ENCODE peak calls at places on chromosomes 4 and X, in seven cellular contexts. One of them, this sample, is unnamed.

GRCh38 chr4:64341711-64342110 is 67.5 kb downstream of the TECRL start:
- DNase-seq in thoracic aorta: no peak
- DNase-seq in OCI-LY7: no peak
- DNase-seq in uterus: no peak
- DNase-seq in heart left ventricle: peak
- DNase-seq in H9: no peak
- DNase-seq in brain microvascular endothelial cell: no peak
- DNase-seq in this sample: no peak

GRCh38 chr4:153186046-153186728 is 18.1 kb upstream of the TRIM2 start:
- DNase-seq in uterus: no peak
- DNase-seq in heart left ventricle: no peak
- DNase-seq in OCI-LY7: no peak
- DNase-seq in brain microvascular endothelial cell: no peak
- DNase-seq in H9: no peak
- DNase-seq in thoracic aorta: no peak
- DNase-seq in this sample: no peak

GRCh38 chrX:119880076-119880475 is 8.4 kb downstream of the NDUFA1 start:
- DNase-seq in brain microvascular endothelial cell: no peak
- DNase-seq in H9: no peak
- DNase-seq in heart left ventricle: no peak
- DNase-seq in OCI-LY7: peak
- DNase-seq in uterus: no peak
- DNase-seq in thoracic aorta: no peak
- DNase-seq in this sample: no peak

GRCh38 chr4:9997881-9998280 is 23.4 kb downstream of the SLC2A9 start:
- DNase-seq in uterus: no peak
- DNase-seq in H9: no peak
- DNase-seq in brain microvascular endothelial cell: no peak
- DNase-seq in heart left ventricle: no peak
- DNase-seq in OCI-LY7: no peak
- DNase-seq in thoracic aorta: no peak
- DNase-seq in this sample: no peak

GRCh38 chr4:87422104-87423052 is at the start of gene NUDT9:
- DNase-seq in OCI-LY7: peak
- DNase-seq in thoracic aorta: peak
- DNase-seq in uterus: peak
- DNase-seq in brain microvascular endothelial cell: peak
- DNase-seq in H9: peak
- DNase-seq in heart left ventricle: peak
- DNase-seq in this sample: peak

GRCh38 chr4:174873931-174874330 is 44.2 kb upstream of the ADAM29 start:
- DNase-seq in thoracic aorta: no peak
- DNase-seq in OCI-LY7: peak
- DNase-seq in uterus: no peak
- DNase-seq in heart left ventricle: no peak
- DNase-seq in H9: no peak
- DNase-seq in brain microvascular endothelial cell: peak
- DNase-seq in this sample: no peak

GRCh38 chrX:134241960-134242619 is 5.1 kb downstream of the CCDC160 start:
- DNase-seq in heart left ventricle: no peak
- DNase-seq in brain microvascular endothelial cell: no peak
- DNase-seq in thoracic aorta: no peak
- DNase-seq in H9: no peak
- DNase-seq in OCI-LY7: no peak
- DNase-seq in uterus: no peak
- DNase-seq in this sample: no peak

GRCh38 chr4:6633091-6633906 is 7.2 kb upstream of the MRFAP1 start:
- DNase-seq in heart left ventricle: no peak
- DNase-seq in brain microvascular endothelial cell: no peak
- DNase-seq in H9: no peak
- DNase-seq in thoracic aorta: no peak
- DNase-seq in uterus: no peak
- DNase-seq in OCI-LY7: peak
- DNase-seq in this sample: no peak

GRCh38 chr4:121156822-121157769 is 7.0 kb downstream of the TNIP3 start:
- DNase-seq in uterus: no peak
- DNase-seq in OCI-LY7: no peak
- DNase-seq in heart left ventricle: no peak
- DNase-seq in H9: peak
- DNase-seq in thoracic aorta: no peak
- DNase-seq in brain microvascular endothelial cell: no peak
- DNase-seq in this sample: peak

GRCh38 chr4:105896461-105896939 is 1.2 kb downstream of the NPNT start:
- DNase-seq in uterus: no peak
- DNase-seq in brain microvascular endothelial cell: no peak
- DNase-seq in thoracic aorta: no peak
- DNase-seq in H9: peak
- DNase-seq in heart left ventricle: no peak
- DNase-seq in OCI-LY7: no peak
- DNase-seq in this sample: no peak

GRCh38 chrX:74160358-74160757 is 143.6 kb upstream of the ZCCHC13 start:
- DNase-seq in OCI-LY7: no peak
- DNase-seq in heart left ventricle: no peak
- DNase-seq in H9: no peak
- DNase-seq in thoracic aorta: no peak
- DNase-seq in uterus: no peak
- DNase-seq in brain microvascular endothelial cell: no peak
- DNase-seq in this sample: no peak

GRCh38 chr4:122963222-122963621 is 40.8 kb upstream of the NUDT6 start:
- DNase-seq in OCI-LY7: no peak
- DNase-seq in heart left ventricle: no peak
- DNase-seq in thoracic aorta: no peak
- DNase-seq in brain microvascular endothelial cell: no peak
- DNase-seq in uterus: no peak
- DNase-seq in H9: no peak
- DNase-seq in this sample: no peak

GRCh38 chr4:4855293-4856070 is 4.0 kb upstream of the MSX1 start:
- DNase-seq in heart left ventricle: peak
- DNase-seq in OCI-LY7: no peak
- DNase-seq in H9: no peak
- DNase-seq in uterus: no peak
- DNase-seq in thoracic aorta: no peak
- DNase-seq in brain microvascular endothelial cell: no peak
- DNase-seq in this sample: no peak

GRCh38 chr4:175531405-175532091 is 280.5 kb downstream of the GPM6A start:
- DNase-seq in OCI-LY7: no peak
- DNase-seq in uterus: no peak
- DNase-seq in H9: no peak
- DNase-seq in thoracic aorta: no peak
- DNase-seq in brain microvascular endothelial cell: peak
- DNase-seq in heart left ventricle: no peak
- DNase-seq in this sample: no peak

GRCh38 chr4:15755321-15755750 is 22.8 kb upstream of the CD38 start:
- DNase-seq in uterus: no peak
- DNase-seq in brain microvascular endothelial cell: peak
- DNase-seq in thoracic aorta: no peak
- DNase-seq in heart left ventricle: no peak
- DNase-seq in H9: no peak
- DNase-seq in OCI-LY7: no peak
- DNase-seq in this sample: no peak

GRCh38 chr4:10380695-10381094 is 76.5 kb downstream of the ZNF518B start:
- DNase-seq in uterus: no peak
- DNase-seq in brain microvascular endothelial cell: no peak
- DNase-seq in H9: no peak
- DNase-seq in OCI-LY7: no peak
- DNase-seq in thoracic aorta: no peak
- DNase-seq in heart left ventricle: no peak
- DNase-seq in this sample: no peak

GRCh38 chr4:80153800-80154546 is 43.3 kb upstream of the PRDM8 start:
- DNase-seq in OCI-LY7: no peak
- DNase-seq in H9: no peak
- DNase-seq in uterus: no peak
- DNase-seq in heart left ventricle: no peak
- DNase-seq in thoracic aorta: no peak
- DNase-seq in brain microvascular endothelial cell: no peak
- DNase-seq in this sample: no peak

GRCh38 chrX:22373766-22374165 is 101.1 kb downstream of the CBLL2 start:
- DNase-seq in H9: no peak
- DNase-seq in uterus: no peak
- DNase-seq in brain microvascular endothelial cell: no peak
- DNase-seq in thoracic aorta: no peak
- DNase-seq in OCI-LY7: no peak
- DNase-seq in heart left ventricle: no peak
- DNase-seq in this sample: no peak

GRCh38 chr4:101332424-101332823 is 14.9 kb downstream of the PPP3CA start:
- DNase-seq in uterus: no peak
- DNase-seq in H9: no peak
- DNase-seq in heart left ventricle: no peak
- DNase-seq in brain microvascular endothelial cell: no peak
- DNase-seq in thoracic aorta: no peak
- DNase-seq in OCI-LY7: no peak
- DNase-seq in this sample: no peak

GRCh38 chr4:30719363-30720020 is 677 bp upstream of the PCDH7 start:
- DNase-seq in thoracic aorta: no peak
- DNase-seq in H9: peak
- DNase-seq in heart left ventricle: peak
- DNase-seq in OCI-LY7: no peak
- DNase-seq in uterus: peak
- DNase-seq in brain microvascular endothelial cell: peak
- DNase-seq in this sample: peak

DNA sequence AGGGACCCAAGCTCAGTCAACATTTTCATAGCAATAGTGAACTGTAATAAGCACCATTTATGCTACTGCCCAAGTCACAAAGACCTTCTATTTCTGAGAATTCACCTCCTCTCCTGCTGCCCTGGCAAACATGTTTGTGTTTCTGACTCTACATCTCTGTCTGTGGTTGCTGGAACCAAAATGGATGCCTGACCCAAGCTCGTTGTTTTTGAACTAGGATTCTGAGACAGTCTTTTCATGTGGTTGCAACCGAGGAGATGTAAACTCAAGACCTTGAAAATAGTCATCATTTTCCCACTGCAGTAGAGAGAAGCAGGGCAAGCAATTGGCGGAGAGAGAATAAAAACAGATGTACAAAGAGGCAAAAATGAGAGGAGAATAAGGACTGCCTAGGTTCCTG is 160.2 kb downstream of the RAB28 start:
- DNase-seq in thoracic aorta: no peak
- DNase-seq in uterus: no peak
- DNase-seq in H9: no peak
- DNase-seq in brain microvascular endothelial cell: no peak
- DNase-seq in OCI-LY7: no peak
- DNase-seq in heart left ventricle: no peak
- DNase-seq in this sample: no peak
- H3K27ac ChIP-seq in thoracic aorta: no peak
- H3K27ac ChIP-seq in uterus: no peak
- H3K27ac ChIP-seq in H9: no peak
- H3K27ac ChIP-seq in brain microvascular endothelial cell: no peak
- H3K27ac ChIP-seq in OCI-LY7: no peak
- H3K27ac ChIP-seq in heart left ventricle: no peak
- H3K27ac ChIP-seq in this sample: no peak

GRCh38 chrX:64571011-64571410 is 175.8 kb upstream of the MTMR8 start:
- DNase-seq in thoracic aorta: no peak
- DNase-seq in uterus: no peak
- DNase-seq in H9: peak
- DNase-seq in heart left ventricle: no peak
- DNase-seq in brain microvascular endothelial cell: no peak
- DNase-seq in OCI-LY7: no peak
- DNase-seq in this sample: no peak

DNA sequence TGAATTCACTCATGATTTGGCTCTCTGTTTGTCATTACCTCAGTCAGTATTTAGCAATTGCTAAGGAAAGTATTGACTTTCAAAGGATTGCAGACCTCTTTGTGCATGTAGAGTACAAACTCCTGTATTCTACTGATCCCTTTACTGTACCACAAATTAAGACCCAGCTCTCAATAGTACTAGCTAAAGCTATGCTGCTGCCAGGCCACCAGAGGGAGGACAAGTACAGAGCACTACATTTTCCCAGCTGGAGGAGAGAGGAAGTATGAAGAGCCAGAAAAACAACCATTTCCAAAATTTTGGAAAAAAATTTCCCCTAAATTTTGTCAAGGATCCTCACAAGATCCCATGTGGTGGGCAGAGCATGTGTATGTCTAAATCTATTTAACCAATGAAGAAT is 175.0 kb upstream of the MTMR8 start:
- DNase-seq in uterus: no peak
- DNase-seq in brain microvascular endothelial cell: no peak
- DNase-seq in H9: peak
- DNase-seq in OCI-LY7: peak
- DNase-seq in thoracic aorta: no peak
- DNase-seq in heart left ventricle: no peak
- DNase-seq in this sample: no peak
- TF ChIP-seq CTCF in uterus: no peak
- TF ChIP-seq CTCF in brain microvascular endothelial cell: peak
- TF ChIP-seq CTCF in H9: peak
- TF ChIP-seq CTCF in OCI-LY7: peak
- TF ChIP-seq CTCF in thoracic aorta: no peak
- TF ChIP-seq CTCF in heart left ventricle: no peak
- TF ChIP-seq CTCF in this sample: no peak

GRCh38 chrX:1244164-1245076 is 24.2 kb upstream of the CSF2RA start:
- DNase-seq in heart left ventricle: no peak
- DNase-seq in thoracic aorta: no peak
- DNase-seq in H9: peak
- DNase-seq in brain microvascular endothelial cell: no peak
- DNase-seq in OCI-LY7: peak
- DNase-seq in uterus: no peak
- DNase-seq in this sample: no peak

GRCh38 chrX:1242901-1243402 is 25.7 kb upstream of the CSF2RA start:
- DNase-seq in thoracic aorta: no peak
- DNase-seq in OCI-LY7: no peak
- DNase-seq in heart left ventricle: no peak
- DNase-seq in brain microvascular endothelial cell: no peak
- DNase-seq in uterus: no peak
- DNase-seq in H9: peak
- DNase-seq in this sample: no peak

GRCh38 chrX:1239681-1240142 is 27.3 kb upstream of the CRLF2 start:
- DNase-seq in heart left ventricle: peak
- DNase-seq in uterus: peak
- DNase-seq in thoracic aorta: peak
- DNase-seq in H9: no peak
- DNase-seq in OCI-LY7: no peak
- DNase-seq in brain microvascular endothelial cell: no peak
- DNase-seq in this sample: peak
- H3K27ac ChIP-seq in heart left ventricle: no peak
- H3K27ac ChIP-seq in uterus: no peak
- H3K27ac ChIP-seq in thoracic aorta: no peak
- H3K27ac ChIP-seq in H9: no peak
- H3K27ac ChIP-seq in OCI-LY7: no peak
- H3K27ac ChIP-seq in brain microvascular endothelial cell: no peak
- H3K27ac ChIP-seq in this sample: no peak

GRCh38 chrX:10603612-10604011 is 16.8 kb downstream of the MID1 start:
- DNase-seq in uterus: no peak
- DNase-seq in H9: no peak
- DNase-seq in heart left ventricle: no peak
- DNase-seq in thoracic aorta: no peak
- DNase-seq in OCI-LY7: no peak
- DNase-seq in brain microvascular endothelial cell: no peak
- DNase-seq in this sample: no peak

GRCh38 chrX:10600479-10600878 is 19.9 kb downstream of the MID1 start:
- DNase-seq in heart left ventricle: no peak
- DNase-seq in H9: no peak
- DNase-seq in uterus: no peak
- DNase-seq in OCI-LY7: no peak
- DNase-seq in thoracic aorta: no peak
- DNase-seq in brain microvascular endothelial cell: no peak
- DNase-seq in this sample: no peak

GRCh38 chrX:10598540-10598939 is 21.8 kb downstream of the MID1 start:
- DNase-seq in uterus: no peak
- DNase-seq in OCI-LY7: no peak
- DNase-seq in H9: no peak
- DNase-seq in heart left ventricle: no peak
- DNase-seq in brain microvascular endothelial cell: no peak
- DNase-seq in thoracic aorta: no peak
- DNase-seq in this sample: no peak

GRCh38 chrX:10602646-10603045 is 17.7 kb downstream of the MID1 start:
- DNase-seq in heart left ventricle: no peak
- DNase-seq in uterus: no peak
- DNase-seq in H9: no peak
- DNase-seq in brain microvascular endothelial cell: no peak
- DNase-seq in OCI-LY7: no peak
- DNase-seq in thoracic aorta: no peak
- DNase-seq in this sample: no peak

GRCh38 chrX:10597871-10598270 is 22.5 kb downstream of the MID1 start:
- DNase-seq in uterus: no peak
- DNase-seq in brain microvascular endothelial cell: peak
- DNase-seq in heart left ventricle: no peak
- DNase-seq in H9: no peak
- DNase-seq in OCI-LY7: peak
- DNase-seq in thoracic aorta: no peak
- DNase-seq in this sample: no peak
- TF ChIP-seq CTCF in uterus: peak
- TF ChIP-seq CTCF in brain microvascular endothelial cell: peak
- TF ChIP-seq CTCF in heart left ventricle: peak
- TF ChIP-seq CTCF in H9: peak
- TF ChIP-seq CTCF in OCI-LY7: peak
- TF ChIP-seq CTCF in thoracic aorta: no peak
- TF ChIP-seq CTCF in this sample: peak